ENCODE peak calls at places on chromosomes 2 and 18, in ten cellular contexts. O, M, V, X, D, H, Z, B, A and J are unnamed samples.
A peak's percentile ranks its signal among the peaks of the same experiment; 100 is the strongest.

GRCh38 chr2:237818066-237818473 is 19.5 kb downstream of the RBM44 start:
- DNase-seq in O (no peak), M (no peak), V (no peak), X (no peak), D (no peak), H (no peak), Z (no peak), B (peak; percentile 70), A (no peak), J (no peak)

GRCh38 chr2:74772071-74772470 is 61.9 kb upstream of the HK2 start:
- DNase-seq in O (no peak), M (no peak), V (no peak), X (no peak), D (no peak), H (no peak), Z (no peak), B (no peak), A (no peak), J (no peak)

GRCh38 chr2:8511868-8512612 is 169.8 kb upstream of the ID2 start:
- DNase-seq in O (no peak), M (no peak), V (no peak), X (no peak), D (no peak), H (no peak), Z (no peak), B (peak; percentile 76), A (no peak), J (no peak)

GRCh38 chr2:215746507-215747243 is 266.7 kb downstream of the MREG start:
- DNase-seq in O (no peak), M (no peak), V (no peak), X (no peak), D (no peak), H (no peak), Z (peak; percentile 72), B (no peak), A (no peak), J (no peak)

GRCh38 chr2:203105996-203106395 is 91.3 kb downstream of the NBEAL1 start:
- DNase-seq in O (no peak), M (no peak), V (no peak), X (no peak), D (no peak), H (no peak), Z (no peak), B (no peak), A (no peak), J (no peak)

GRCh38 chr2:200051621-200051945 is 96.2 kb downstream of the MAIP1 start:
- DNase-seq in O (no peak), M (no peak), V (no peak), X (no peak), D (no peak), H (no peak), Z (no peak), B (peak; percentile 33), A (no peak), J (no peak)

GRCh38 chr2:226115102-226115831 is 684.4 kb downstream of the IRS1 start:
- DNase-seq in O (no peak), M (no peak), V (no peak), X (no peak), D (no peak), H (no peak), Z (no peak), B (peak; percentile 99), A (no peak), J (no peak)

GRCh38 chr2:139526781-139527180 is 746.6 kb upstream of the NXPH2 start:
- DNase-seq in O (no peak), M (no peak), V (no peak), X (no peak), D (no peak), H (no peak), Z (no peak), B (no peak), A (no peak), J (no peak)

GRCh38 chr18:9831723-9832199 is 54.0 kb upstream of the TXNDC2 start:
- DNase-seq in O (no peak), M (no peak), V (no peak), X (no peak), D (no peak), H (no peak), Z (no peak), B (no peak), A (no peak), J (no peak)

GRCh38 chr2:235685024-235685721 is 191.3 kb downstream of the AGAP1 start:
- DNase-seq in O (no peak), M (no peak), V (no peak), X (no peak), D (no peak), H (no peak), Z (no peak), B (no peak), A (no peak), J (no peak)

GRCh38 chr2:22449676-22450075 is 935.3 kb upstream of the KLHL29 start:
- DNase-seq in O (no peak), M (no peak), V (no peak), X (no peak), D (no peak), H (no peak), Z (no peak), B (no peak), A (no peak), J (no peak)

GRCh38 chr2:162256621-162257020 is 13.4 kb upstream of the FAP start:
- DNase-seq in O (no peak), M (no peak), V (no peak), X (no peak), D (no peak), H (no peak), Z (no peak), B (peak; percentile 48), A (no peak), J (no peak)

GRCh38 chr18:49059028-49059670 is 108.4 kb upstream of the SMAD7 start:
- DNase-seq in O (no peak), M (no peak), V (no peak), X (no peak), D (no peak), H (no peak), Z (no peak), B (peak; percentile 5), A (no peak), J (no peak)

GRCh38 chr2:165793779-165794519 is at the start of gene GALNT3:
- DNase-seq in O (peak; percentile 40), M (peak; percentile 86), V (peak; percentile 20), X (peak; percentile 73), D (no peak), H (no peak), Z (peak; percentile 37), B (no peak), A (peak; percentile 29), J (no peak)

GRCh38 chr2:146351689-146352088 is 1493.1 kb upstream of the ACVR2A start:
- DNase-seq in O (no peak), M (no peak), V (no peak), X (no peak), D (no peak), H (no peak), Z (no peak), B (no peak), A (no peak), J (no peak)

GRCh38 chr18:37483221-37483971 is 82.2 kb downstream of the CELF4 start:
- DNase-seq in O (no peak), M (no peak), V (no peak), X (no peak), D (no peak), H (no peak), Z (no peak), B (peak; percentile 5), A (no peak), J (no peak)

GRCh38 chr2:132037527-132038178 is 124.1 kb downstream of the ANKRD30BL start:
- DNase-seq in O (peak; percentile 2), M (no peak), V (no peak), X (peak; percentile 47), D (no peak), H (no peak), Z (peak; percentile 13), B (no peak), A (peak; percentile 8), J (no peak)

GRCh38 chr2:235170536-235171510 is 219.0 kb downstream of the SH3BP4 start:
- DNase-seq in O (no peak), M (no peak), V (no peak), X (no peak), D (no peak), H (no peak), Z (no peak), B (peak; percentile 98), A (no peak), J (no peak)

GRCh38 chr2:164917296-164917903 is 37.9 kb downstream of the SLC38A11 start:
- DNase-seq in O (no peak), M (peak; percentile 51), V (no peak), X (no peak), D (no peak), H (no peak), Z (no peak), B (peak; percentile 6), A (peak; percentile 0), J (no peak)

GRCh38 chr2:11239718-11240462 is 84.6 kb downstream of the SLC66A3 start:
- DNase-seq in O (no peak), M (no peak), V (no peak), X (no peak), D (no peak), H (no peak), Z (no peak), B (peak; percentile 68), A (no peak), J (no peak)

GRCh38 chr18:58928401-58928800 is 63.7 kb downstream of the ZNF532 start:
- DNase-seq in O (no peak), M (no peak), V (no peak), X (no peak), D (no peak), H (no peak), Z (no peak), B (no peak), A (no peak), J (no peak)

GRCh38 chr2:10269291-10269690 is 33.4 kb upstream of the HPCAL1 start:
- DNase-seq in O (no peak), M (no peak), V (no peak), X (no peak), D (no peak), H (no peak), Z (no peak), B (no peak), A (no peak), J (no peak)

GRCh38 chr2:182973441-182974352 is 64.6 kb downstream of the NCKAP1 start:
- DNase-seq in O (peak; percentile 6), M (no peak), V (no peak), X (no peak), D (no peak), H (no peak), Z (no peak), B (no peak), A (no peak), J (no peak)

GRCh38 chr2:217336694-217337093 is 476.8 kb upstream of the TNP1 start:
- DNase-seq in O (no peak), M (no peak), V (no peak), X (no peak), D (no peak), H (no peak), Z (no peak), B (no peak), A (no peak), J (no peak)

GRCh38 chr2:74267068-74267467 is 68.7 kb downstream of the MTHFD2 start:
- DNase-seq in O (peak; percentile 70), M (no peak), V (no peak), X (no peak), D (no peak), H (no peak), Z (peak; percentile 63), B (no peak), A (no peak), J (no peak)